ENCODE peak calls at places on chromosomes 1 and 21, in four cellular contexts. M is hepatocyte; X is ELR; S is stimulated activated CD8-positive, alpha-beta memory T cell treated with anti-CD3 and anti-CD28 coated beads, Interleukin-2, amount 100 ng/mL, for 1 hour. D is an unnamed sample.

GRCh38 chr1:13494025-13494424 is 19.8 kb downstream of the LRRC38 start:
- DNase-seq in M (no peak), X (no peak), S (no peak), D (no peak)

GRCh38 chr1:183646780-183647179 is 6.3 kb downstream of the APOBEC4 start:
- DNase-seq in M (no peak), X (no peak), S (no peak), D (no peak)

GRCh38 chr1:54758678-54759348 is 5.5 kb downstream of the PARS2 start:
- DNase-seq in M (no peak), X (no peak), S (no peak), D (no peak)

GRCh38 chr1:175207971-175208370 is 15.4 kb upstream of the KIAA0040 start:
- DNase-seq in M (no peak), X (no peak), S (no peak), D (no peak)

GRCh38 chr1:164180824-164181223 is 378.2 kb upstream of the PBX1 start:
- DNase-seq in M (no peak), X (no peak), S (no peak), D (peak)

GRCh38 chr1:30514945-30515344 is 208.4 kb downstream of the MATN1 start:
- DNase-seq in M (no peak), X (no peak), S (no peak), D (no peak)

GRCh38 chr1:168321945-168322344 is 41.3 kb downstream of the TBX19 start:
- DNase-seq in M (peak), X (peak), S (no peak), D (peak)

GRCh38 chr1:245332513-245332912 is 177.7 kb downstream of the KIF26B start:
- DNase-seq in M (no peak), X (no peak), S (no peak), D (peak)

GRCh38 chr1:172005856-172006255 is 164.6 kb downstream of the DNM3 start:
- DNase-seq in M (peak), X (peak), S (no peak), D (peak)

GRCh38 chr1:247373721-247374141 is 42.1 kb upstream of the ZNF496 start:
- DNase-seq in M (peak), X (peak), S (peak), D (peak)

GRCh38 chr1:170495006-170495405 is 37.0 kb upstream of the GORAB start:
- DNase-seq in M (no peak), X (no peak), S (no peak), D (no peak)

GRCh38 chr1:35188578-35189392 is 4.2 kb downstream of the SFPQ start:
- DNase-seq in M (no peak), X (no peak), S (no peak), D (no peak)

GRCh38 chr1:26378088-26378878 is 5.7 kb upstream of the ZNF683 start:
- DNase-seq in M (peak), X (peak), S (peak), D (peak)

GRCh38 chr1:57889686-57890360 is 466.0 kb upstream of the DAB1 start:
- DNase-seq in M (no peak), X (no peak), S (no peak), D (peak)

GRCh38 chr21:36209626-36210171 is 53.1 kb downstream of the DOP1B start:
- DNase-seq in M (peak), X (peak), S (peak), D (peak)

GRCh38 chr1:24892188-24893153 is 37.6 kb downstream of the RUNX3 start:
- DNase-seq in M (no peak), X (no peak), S (no peak), D (no peak)

GRCh38 chr1:167090289-167090942 is at the start of gene GPA33:
- DNase-seq in M (peak), X (no peak), S (no peak), D (no peak)

GRCh38 chr1:17090844-17091243 is 28.4 kb downstream of the PADI2 start:
- DNase-seq in M (no peak), X (no peak), S (no peak), D (peak)

GRCh38 chr1:91501527-91501859 is 842 bp downstream of the CDC7 start:
- DNase-seq in M (no peak), X (peak), S (no peak), D (peak)

GRCh38 chr1:74780600-74780999 is 47.6 kb downstream of the TYW3 start:
- DNase-seq in M (no peak), X (no peak), S (no peak), D (no peak)

GRCh38 chr1:64469614-64469976 is 334 bp upstream of the CACHD1 start:
- DNase-seq in M (no peak), X (peak), S (no peak), D (peak)

GRCh38 chr1:36710008-36710407 is 227.3 kb upstream of the CSF3R start:
- DNase-seq in M (no peak), X (no peak), S (no peak), D (no peak)

GRCh38 chr1:17276568-17276967 is 27.7 kb downstream of the PADI3 start:
- DNase-seq in M (no peak), X (peak), S (no peak), D (peak)

GRCh38 chr1:40627987-40628902 is 37.2 kb downstream of the RIMS3 start:
- DNase-seq in M (no peak), X (no peak), S (no peak), D (no peak)

GRCh38 chr1:21702780-21703179 is 33.6 kb upstream of the RAP1GAP start:
- DNase-seq in M (no peak), X (no peak), S (no peak), D (no peak)

GRCh38 chr1:247857069-247857985 is at the start of gene TRIM58:
- DNase-seq in M (no peak), X (no peak), S (no peak), D (no peak)

GRCh38 chr1:115165776-115166175 is 76.5 kb upstream of the TSPAN2 start:
- DNase-seq in M (no peak), X (no peak), S (no peak), D (no peak)

GRCh38 chr1:153355445-153356071 is 2.1 kb upstream of the S100A9 start:
- DNase-seq in M (peak), X (peak), S (no peak), D (peak)

GRCh38 chr1:109498161-109498801 is 4.4 kb downstream of the CYB561D1 start:
- DNase-seq in M (peak), X (peak), S (no peak), D (peak)

GRCh38 chr1:180838535-180838934 is 74.2 kb upstream of the KIAA1614 start:
- DNase-seq in M (no peak), X (no peak), S (no peak), D (no peak)

GRCh38 chr1:67213164-67213563 is 46.9 kb downstream of the IL23R start:
- DNase-seq in M (peak), X (peak), S (no peak), D (peak)

GRCh38 chr21:14084701-14085100 is 126.1 kb downstream of the LIPI start:
- DNase-seq in M (no peak), X (no peak), S (no peak), D (no peak)

GRCh38 chr1:184014271-184014670 is 23.3 kb downstream of the COLGALT2 start:
- DNase-seq in M (no peak), X (no peak), S (no peak), D (peak)

GRCh38 chr1:27152004-27152828 is 2.7 kb downstream of the SLC9A1 start:
- DNase-seq in M (no peak), X (no peak), S (no peak), D (peak)

GRCh38 chr1:99674115-99674514 is 28.2 kb downstream of the PALMD start:
- DNase-seq in M (no peak), X (no peak), S (no peak), D (no peak)

GRCh38 chr1:27292111-27292510 is 29.9 kb upstream of the TMEM222 start:
- DNase-seq in M (peak), X (peak), S (no peak), D (peak)

GRCh38 chr21:14482165-14482564 is 64.0 kb downstream of the SAMSN1 start:
- DNase-seq in M (no peak), X (no peak), S (no peak), D (no peak)

GRCh38 chr1:46455951-46456350 is 33.7 kb upstream of the DMBX1 start:
- DNase-seq in M (no peak), X (no peak), S (no peak), D (no peak)

GRCh38 chr1:159930216-159930615 is 4.9 kb upstream of the TAGLN2 start:
- DNase-seq in M (no peak), X (no peak), S (no peak), D (no peak)